ENCODE peak calls at places on chromosome 12, in seven cellular contexts. One of them, this sample, is unnamed.

GRCh38 chr12:92539966-92540791 is 162.6 kb upstream of the PLEKHG7 start:
- DNase-seq in GM12892: no peak
- DNase-seq in SK-N-SH: no peak
- DNase-seq in HepG2: no peak
- DNase-seq in H1: peak; percentile 50
- DNase-seq in GM12878: no peak
- DNase-seq in K562: no peak
- DNase-seq in this sample: no peak

GRCh38 chr12:29425722-29426121 is 44.8 kb upstream of the ERGIC2 start:
- DNase-seq in GM12892: no peak
- DNase-seq in SK-N-SH: no peak
- DNase-seq in HepG2: no peak
- DNase-seq in H1: no peak
- DNase-seq in GM12878: no peak
- DNase-seq in K562: no peak
- DNase-seq in this sample: no peak

GRCh38 chr12:67772276-67773169 is 124.0 kb downstream of the DYRK2 start:
- DNase-seq in GM12892: no peak
- DNase-seq in SK-N-SH: peak; percentile 65
- DNase-seq in HepG2: no peak
- DNase-seq in H1: peak; percentile 64
- DNase-seq in GM12878: no peak
- DNase-seq in K562: no peak
- DNase-seq in this sample: no peak

GRCh38 chr12:85781751-85782150 is 54.5 kb downstream of the RASSF9 start:
- DNase-seq in GM12892: no peak
- DNase-seq in SK-N-SH: no peak
- DNase-seq in HepG2: no peak
- DNase-seq in H1: no peak
- DNase-seq in GM12878: no peak
- DNase-seq in K562: no peak
- DNase-seq in this sample: no peak

GRCh38 chr12:128864516-128865186 is 11.4 kb downstream of the GLT1D1 start:
- DNase-seq in GM12892: no peak
- DNase-seq in SK-N-SH: peak; percentile 70
- DNase-seq in HepG2: no peak
- DNase-seq in H1: no peak
- DNase-seq in GM12878: no peak
- DNase-seq in K562: no peak
- DNase-seq in this sample: no peak

GRCh38 chr12:55838361-55838760 is 4.4 kb downstream of the MMP19 start:
- DNase-seq in GM12892: no peak
- DNase-seq in SK-N-SH: no peak
- DNase-seq in HepG2: no peak
- DNase-seq in H1: no peak
- DNase-seq in GM12878: no peak
- DNase-seq in K562: no peak
- DNase-seq in this sample: no peak

GRCh38 chr12:69430942-69431603 is 39.1 kb upstream of the FRS2 start:
- DNase-seq in GM12892: no peak
- DNase-seq in SK-N-SH: no peak
- DNase-seq in HepG2: no peak
- DNase-seq in H1: no peak
- DNase-seq in GM12878: no peak
- DNase-seq in K562: no peak
- DNase-seq in this sample: no peak

GRCh38 chr12:4025420-4026358 is 152.5 kb upstream of the PARP11 start:
- DNase-seq in GM12892: no peak
- DNase-seq in SK-N-SH: no peak
- DNase-seq in HepG2: peak; percentile 22
- DNase-seq in H1: peak; percentile 78
- DNase-seq in GM12878: no peak
- DNase-seq in K562: no peak
- DNase-seq in this sample: no peak

GRCh38 chr12:129193263-129193871 is 340.1 kb downstream of the GLT1D1 start:
- DNase-seq in GM12892: no peak
- DNase-seq in SK-N-SH: peak; percentile 21
- DNase-seq in HepG2: no peak
- DNase-seq in H1: peak; percentile 85
- DNase-seq in GM12878: no peak
- DNase-seq in K562: peak; percentile 59
- DNase-seq in this sample: peak; percentile 32

GRCh38 chr12:131380961-131381705 is 329.8 kb upstream of the SFSWAP start:
- DNase-seq in GM12892: no peak
- DNase-seq in SK-N-SH: peak; percentile 42
- DNase-seq in HepG2: no peak
- DNase-seq in H1: peak; percentile 62
- DNase-seq in GM12878: no peak
- DNase-seq in K562: no peak
- DNase-seq in this sample: no peak

GRCh38 chr12:123916729-123917128 is 55.9 kb downstream of the CCDC92 start:
- DNase-seq in GM12892: no peak
- DNase-seq in SK-N-SH: no peak
- DNase-seq in HepG2: no peak
- DNase-seq in H1: no peak
- DNase-seq in GM12878: no peak
- DNase-seq in K562: no peak
- DNase-seq in this sample: no peak

GRCh38 chr12:15001733-15002471 is 29.1 kb downstream of the PDE6H start:
- DNase-seq in GM12892: no peak
- DNase-seq in SK-N-SH: no peak
- DNase-seq in HepG2: peak; percentile 6
- DNase-seq in H1: peak; percentile 54
- DNase-seq in GM12878: no peak
- DNase-seq in K562: no peak
- DNase-seq in this sample: no peak

GRCh38 chr12:828726-829395 is 76.5 kb downstream of the WNK1 start:
- DNase-seq in GM12892: no peak
- DNase-seq in SK-N-SH: no peak
- DNase-seq in HepG2: no peak
- DNase-seq in H1: no peak
- DNase-seq in GM12878: no peak
- DNase-seq in K562: no peak
- DNase-seq in this sample: no peak

GRCh38 chr12:116818341-116818856 is 62.8 kb downstream of the HRK start:
- DNase-seq in GM12892: no peak
- DNase-seq in SK-N-SH: peak; percentile 27
- DNase-seq in HepG2: no peak
- DNase-seq in H1: no peak
- DNase-seq in GM12878: no peak
- DNase-seq in K562: peak; percentile 37
- DNase-seq in this sample: no peak

GRCh38 chr12:132018193-132018916 is 68.6 kb downstream of the EP400 start:
- DNase-seq in GM12892: no peak
- DNase-seq in SK-N-SH: no peak
- DNase-seq in HepG2: no peak
- DNase-seq in H1: no peak
- DNase-seq in GM12878: no peak
- DNase-seq in K562: peak; percentile 22
- DNase-seq in this sample: no peak

DNA sequence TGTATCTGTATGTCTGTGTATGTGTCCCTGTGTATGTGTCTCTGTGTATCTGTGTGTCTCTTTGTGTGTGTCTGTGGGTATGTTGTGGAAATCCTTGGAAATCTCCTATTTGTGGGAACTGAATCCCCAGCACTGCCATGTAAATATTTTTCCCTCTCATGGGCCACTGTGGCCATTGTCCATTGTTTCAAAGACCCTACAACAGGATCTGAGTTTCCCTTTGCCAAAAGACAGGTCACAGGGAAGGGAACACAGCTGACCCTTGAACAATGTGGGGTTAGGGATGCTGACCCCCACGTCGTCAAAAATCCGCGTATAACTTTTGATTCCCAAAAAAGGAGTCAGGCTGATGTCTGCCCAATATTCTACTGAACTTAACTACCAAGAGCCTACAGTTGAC is 22.5 kb upstream of the BCL2L14 start:
- DNase-seq in GM12892: no peak
- DNase-seq in SK-N-SH: no peak
- DNase-seq in HepG2: no peak
- DNase-seq in H1: peak; percentile 23
- DNase-seq in GM12878: no peak
- DNase-seq in K562: no peak
- DNase-seq in this sample: no peak
- TF ChIP-seq TAF1 in GM12892: no peak
- TF ChIP-seq TAF1 in SK-N-SH: no peak
- TF ChIP-seq TAF1 in HepG2: no peak
- TF ChIP-seq TAF1 in H1: no peak
- TF ChIP-seq TAF1 in GM12878: no peak
- TF ChIP-seq TAF1 in K562: no peak
- TF ChIP-seq TAF1 in this sample: no peak

GRCh38 chr12:24608637-24609285 is 340.1 kb downstream of the BCAT1 start:
- DNase-seq in GM12892: no peak
- DNase-seq in SK-N-SH: no peak
- DNase-seq in HepG2: no peak
- DNase-seq in H1: no peak
- DNase-seq in GM12878: no peak
- DNase-seq in K562: no peak
- DNase-seq in this sample: no peak

GRCh38 chr12:24603371-24603770 is 345.5 kb downstream of the BCAT1 start:
- DNase-seq in GM12892: no peak
- DNase-seq in SK-N-SH: no peak
- DNase-seq in HepG2: no peak
- DNase-seq in H1: no peak
- DNase-seq in GM12878: no peak
- DNase-seq in K562: no peak
- DNase-seq in this sample: no peak

GRCh38 chr12:24605916-24606315 is 343.0 kb downstream of the BCAT1 start:
- DNase-seq in GM12892: no peak
- DNase-seq in SK-N-SH: no peak
- DNase-seq in HepG2: no peak
- DNase-seq in H1: no peak
- DNase-seq in GM12878: no peak
- DNase-seq in K562: no peak
- DNase-seq in this sample: no peak

GRCh38 chr12:24608108-24608507 is 340.8 kb downstream of the BCAT1 start:
- DNase-seq in GM12892: no peak
- DNase-seq in SK-N-SH: no peak
- DNase-seq in HepG2: no peak
- DNase-seq in H1: no peak
- DNase-seq in GM12878: no peak
- DNase-seq in K562: no peak
- DNase-seq in this sample: no peak

DNA sequence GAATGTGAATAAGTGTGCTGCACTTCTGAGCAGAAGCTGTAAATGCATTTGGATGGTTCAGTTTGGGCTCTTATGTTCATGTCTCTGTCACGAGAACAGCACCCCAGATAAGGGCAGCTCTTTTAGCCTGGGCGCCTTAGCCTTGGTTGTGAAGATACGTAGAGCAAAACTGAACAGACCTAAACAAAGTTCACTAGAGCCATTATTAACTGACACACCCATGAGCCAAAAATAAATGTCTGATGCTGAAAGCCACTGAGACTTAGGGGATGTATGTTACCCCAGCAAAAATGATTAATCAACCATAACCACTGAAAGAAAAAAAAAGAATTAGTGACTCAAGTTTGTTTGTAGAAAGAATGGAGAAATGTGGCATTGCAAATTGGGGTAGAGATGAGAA is 343.4 kb downstream of the BCAT1 start:
- DNase-seq in GM12892: no peak
- DNase-seq in SK-N-SH: no peak
- DNase-seq in HepG2: no peak
- DNase-seq in H1: no peak
- DNase-seq in GM12878: no peak
- DNase-seq in K562: no peak
- DNase-seq in this sample: no peak
- TF ChIP-seq POLR2AphosphoS5 in GM12892: no peak
- TF ChIP-seq POLR2AphosphoS5 in SK-N-SH: no peak
- TF ChIP-seq POLR2AphosphoS5 in HepG2: no peak
- TF ChIP-seq POLR2AphosphoS5 in H1: no peak
- TF ChIP-seq POLR2AphosphoS5 in GM12878: no peak
- TF ChIP-seq POLR2AphosphoS5 in K562: no peak
- TF ChIP-seq POLR2AphosphoS5 in this sample: no peak

DNA sequence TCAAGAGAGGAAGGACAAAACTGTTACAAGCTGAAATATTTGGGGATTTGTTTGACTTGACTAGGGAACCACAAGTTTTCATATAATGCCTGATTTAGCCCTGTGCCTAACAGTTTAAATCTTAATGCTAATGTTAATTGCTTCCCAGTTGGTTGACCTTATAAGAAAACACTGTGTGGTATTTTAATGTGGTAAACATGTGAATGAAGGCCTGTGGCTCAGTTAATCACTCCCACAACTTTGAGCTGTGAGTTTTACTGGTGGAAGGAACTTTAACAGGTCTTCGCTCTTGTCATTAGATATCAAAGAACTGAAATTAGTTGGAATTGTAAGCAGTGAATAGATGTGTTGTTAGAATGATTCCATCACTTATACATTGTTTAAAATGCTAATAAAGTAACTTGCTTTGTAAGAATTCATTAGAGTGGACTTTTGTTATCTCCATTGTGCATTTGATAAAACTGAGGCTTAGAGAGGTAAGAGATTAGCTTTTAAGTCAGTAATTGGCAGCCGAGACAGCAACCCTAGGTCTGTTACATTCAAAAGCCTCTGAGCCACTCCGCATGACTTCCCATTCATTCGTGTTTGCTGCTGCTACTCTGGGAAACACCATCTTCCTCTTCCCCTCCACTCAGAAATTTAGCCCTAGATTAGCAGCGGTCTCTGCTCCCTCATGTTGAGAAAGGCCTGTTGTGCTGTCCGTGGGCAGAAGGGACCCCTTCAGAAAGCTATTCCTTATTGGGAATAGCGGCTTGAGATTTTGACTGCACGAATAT is 1.0 kb upstream of the TBK1 start:
- DNase-seq in GM12892: no peak
- DNase-seq in SK-N-SH: peak; percentile 28
- DNase-seq in HepG2: peak; percentile 27
- DNase-seq in H1: no peak
- DNase-seq in GM12878: no peak
- DNase-seq in K562: peak; percentile 58
- DNase-seq in this sample: no peak
- TF ChIP-seq TAF1 in GM12892: no peak
- TF ChIP-seq TAF1 in SK-N-SH: no peak
- TF ChIP-seq TAF1 in HepG2: no peak
- TF ChIP-seq TAF1 in H1: no peak
- TF ChIP-seq TAF1 in GM12878: no peak
- TF ChIP-seq TAF1 in K562: no peak
- TF ChIP-seq TAF1 in this sample: no peak

DNA sequence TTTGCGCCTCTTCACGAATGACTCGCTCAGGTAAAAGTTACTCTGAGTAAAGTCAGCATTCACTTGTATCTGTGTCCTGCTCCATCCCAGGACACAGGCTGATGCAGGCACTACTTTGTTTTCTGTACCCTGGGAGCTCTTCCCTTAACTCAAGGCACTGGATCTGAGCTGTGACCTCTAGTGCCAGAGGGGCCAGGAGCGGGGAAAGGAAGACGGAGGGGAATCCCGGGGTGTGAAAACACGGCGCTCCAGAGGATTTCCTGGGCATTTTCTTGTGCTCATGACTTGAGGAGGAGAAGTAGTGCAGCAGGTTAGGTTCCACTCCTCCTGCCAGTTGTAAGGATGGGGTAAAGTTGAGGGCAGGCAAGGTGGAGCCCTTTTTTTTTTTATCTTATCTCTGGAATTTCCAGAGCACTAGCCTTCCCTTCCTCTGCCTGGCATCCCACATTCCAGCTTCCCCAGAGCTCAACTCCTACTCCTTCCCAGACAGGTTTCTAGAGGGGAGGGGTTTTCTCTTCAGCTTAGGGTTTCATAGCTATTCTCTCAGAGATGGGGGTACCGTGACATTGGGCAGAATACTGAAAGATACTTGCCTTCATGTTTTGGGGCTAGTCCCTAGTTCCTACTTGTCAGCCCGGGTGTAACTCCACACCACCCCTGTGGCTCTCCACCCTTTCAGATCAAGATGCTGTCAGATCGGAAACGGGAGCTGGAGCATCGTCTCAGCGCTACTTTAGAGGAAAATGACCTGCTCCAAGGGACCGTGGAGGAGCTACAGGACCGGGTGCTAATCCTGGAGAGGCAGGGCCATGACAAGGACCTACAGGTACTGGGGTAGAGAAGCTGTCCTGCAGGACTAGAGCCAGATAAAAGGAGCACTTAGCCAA is 52.3 kb downstream of the RAB35 start:
- DNase-seq in GM12892: no peak
- DNase-seq in SK-N-SH: no peak
- DNase-seq in HepG2: no peak
- DNase-seq in H1: no peak
- DNase-seq in GM12878: no peak
- DNase-seq in K562: no peak
- DNase-seq in this sample: no peak
- TF ChIP-seq POLR2AphosphoS5 in GM12892: no peak
- TF ChIP-seq POLR2AphosphoS5 in SK-N-SH: no peak
- TF ChIP-seq POLR2AphosphoS5 in HepG2: no peak
- TF ChIP-seq POLR2AphosphoS5 in H1: no peak
- TF ChIP-seq POLR2AphosphoS5 in GM12878: no peak
- TF ChIP-seq POLR2AphosphoS5 in K562: no peak
- TF ChIP-seq POLR2AphosphoS5 in this sample: no peak

This sample was measured in GM12891.